ENCODE peak calls at places on chromosomes 6 and 20, in five cellular contexts. One of them, this sample, is unnamed.

GRCh38 chr20:31943052-31943471 is 8.8 kb downstream of the PDRG1 start:
- DNase-seq in activated CD4-positive, alpha-beta T cell treated with anti-CD3 and anti-CD28 coated beads for 48 hours: no peak
- DNase-seq in kidney: peak
- DNase-seq in GM12865: no peak
- DNase-seq in endothelial cell: no peak
- DNase-seq in this sample: peak

GRCh38 chr20:41818369-41818768 is 200.2 kb upstream of the CHD6 start:
- DNase-seq in activated CD4-positive, alpha-beta T cell treated with anti-CD3 and anti-CD28 coated beads for 48 hours: no peak
- DNase-seq in kidney: no peak
- DNase-seq in GM12865: no peak
- DNase-seq in endothelial cell: no peak
- DNase-seq in this sample: no peak

GRCh38 chr6:160430203-160430602 is 82.0 kb downstream of the SLC22A3 start:
- DNase-seq in activated CD4-positive, alpha-beta T cell treated with anti-CD3 and anti-CD28 coated beads for 48 hours: no peak
- DNase-seq in kidney: no peak
- DNase-seq in GM12865: no peak
- DNase-seq in endothelial cell: no peak
- DNase-seq in this sample: no peak

GRCh38 chr20:51542894-51543788 is 622 bp upstream of the NFATC2 start:
- DNase-seq in activated CD4-positive, alpha-beta T cell treated with anti-CD3 and anti-CD28 coated beads for 48 hours: no peak
- DNase-seq in kidney: peak
- DNase-seq in GM12865: no peak
- DNase-seq in endothelial cell: no peak
- DNase-seq in this sample: no peak

GRCh38 chr6:158909938-158910337 is 90.1 kb downstream of the RSPH3 start:
- DNase-seq in activated CD4-positive, alpha-beta T cell treated with anti-CD3 and anti-CD28 coated beads for 48 hours: no peak
- DNase-seq in kidney: no peak
- DNase-seq in GM12865: peak
- DNase-seq in endothelial cell: no peak
- DNase-seq in this sample: no peak

GRCh38 chr20:13025181-13025580 is 16.4 kb downstream of the SPTLC3 start:
- DNase-seq in activated CD4-positive, alpha-beta T cell treated with anti-CD3 and anti-CD28 coated beads for 48 hours: no peak
- DNase-seq in kidney: no peak
- DNase-seq in GM12865: no peak
- DNase-seq in endothelial cell: no peak
- DNase-seq in this sample: no peak

GRCh38 chr6:54929245-54929909 is 82.8 kb downstream of the FAM83B start:
- DNase-seq in activated CD4-positive, alpha-beta T cell treated with anti-CD3 and anti-CD28 coated beads for 48 hours: no peak
- DNase-seq in kidney: no peak
- DNase-seq in GM12865: no peak
- DNase-seq in endothelial cell: no peak
- DNase-seq in this sample: no peak

GRCh38 chr20:50516180-50516934 is 6.2 kb downstream of the PTPN1 start:
- DNase-seq in activated CD4-positive, alpha-beta T cell treated with anti-CD3 and anti-CD28 coated beads for 48 hours: no peak
- DNase-seq in kidney: no peak
- DNase-seq in GM12865: peak
- DNase-seq in endothelial cell: no peak
- DNase-seq in this sample: no peak

GRCh38 chr6:113031591-113031990 is 684.5 kb downstream of the RFPL4B start:
- DNase-seq in activated CD4-positive, alpha-beta T cell treated with anti-CD3 and anti-CD28 coated beads for 48 hours: no peak
- DNase-seq in kidney: no peak
- DNase-seq in GM12865: no peak
- DNase-seq in endothelial cell: no peak
- DNase-seq in this sample: no peak

GRCh38 chr20:14561733-14562132 is 224.3 kb upstream of the FLRT3 start:
- DNase-seq in activated CD4-positive, alpha-beta T cell treated with anti-CD3 and anti-CD28 coated beads for 48 hours: no peak
- DNase-seq in kidney: no peak
- DNase-seq in GM12865: no peak
- DNase-seq in endothelial cell: no peak
- DNase-seq in this sample: no peak

GRCh38 chr6:113779656-113780055 is 77.5 kb upstream of the MARCKS start:
- DNase-seq in activated CD4-positive, alpha-beta T cell treated with anti-CD3 and anti-CD28 coated beads for 48 hours: no peak
- DNase-seq in kidney: no peak
- DNase-seq in GM12865: peak
- DNase-seq in endothelial cell: no peak
- DNase-seq in this sample: no peak

GRCh38 chr20:50032955-50033666 is 50.3 kb downstream of the SNAI1 start:
- DNase-seq in activated CD4-positive, alpha-beta T cell treated with anti-CD3 and anti-CD28 coated beads for 48 hours: no peak
- DNase-seq in kidney: no peak
- DNase-seq in GM12865: no peak
- DNase-seq in endothelial cell: no peak
- DNase-seq in this sample: peak

GRCh38 chr6:44002591-44003344 is 124.5 kb downstream of the MRPL14 start:
- DNase-seq in activated CD4-positive, alpha-beta T cell treated with anti-CD3 and anti-CD28 coated beads for 48 hours: peak
- DNase-seq in kidney: peak
- DNase-seq in GM12865: peak
- DNase-seq in endothelial cell: peak
- DNase-seq in this sample: peak

GRCh38 chr6:41670703-41671360 is 32.6 kb downstream of the MDFI start:
- DNase-seq in activated CD4-positive, alpha-beta T cell treated with anti-CD3 and anti-CD28 coated beads for 48 hours: no peak
- DNase-seq in kidney: no peak
- DNase-seq in GM12865: no peak
- DNase-seq in endothelial cell: no peak
- DNase-seq in this sample: no peak

GRCh38 chr6:134626589-134626988 is 308.7 kb upstream of the SGK1 start:
- DNase-seq in activated CD4-positive, alpha-beta T cell treated with anti-CD3 and anti-CD28 coated beads for 48 hours: no peak
- DNase-seq in kidney: no peak
- DNase-seq in GM12865: no peak
- DNase-seq in endothelial cell: no peak
- DNase-seq in this sample: no peak

GRCh38 chr20:57746832-57747404 is 37.1 kb upstream of the PMEPA1 start:
- DNase-seq in activated CD4-positive, alpha-beta T cell treated with anti-CD3 and anti-CD28 coated beads for 48 hours: no peak
- DNase-seq in kidney: peak
- DNase-seq in GM12865: no peak
- DNase-seq in endothelial cell: no peak
- DNase-seq in this sample: peak

GRCh38 chr6:145878591-145879295 is 64.1 kb upstream of the FBXO30 start:
- DNase-seq in activated CD4-positive, alpha-beta T cell treated with anti-CD3 and anti-CD28 coated beads for 48 hours: no peak
- DNase-seq in kidney: no peak
- DNase-seq in GM12865: no peak
- DNase-seq in endothelial cell: no peak
- DNase-seq in this sample: no peak

GRCh38 chr6:52423971-52424381 is 3.8 kb downstream of the EFHC1 start:
- DNase-seq in activated CD4-positive, alpha-beta T cell treated with anti-CD3 and anti-CD28 coated beads for 48 hours: no peak
- DNase-seq in kidney: no peak
- DNase-seq in GM12865: no peak
- DNase-seq in endothelial cell: no peak
- DNase-seq in this sample: no peak

GRCh38 chr6:90709597-90709996 is 122.7 kb upstream of the MAP3K7 start:
- DNase-seq in activated CD4-positive, alpha-beta T cell treated with anti-CD3 and anti-CD28 coated beads for 48 hours: no peak
- DNase-seq in kidney: no peak
- DNase-seq in GM12865: no peak
- DNase-seq in endothelial cell: no peak
- DNase-seq in this sample: no peak

GRCh38 chr6:32153252-32153834 is 598 bp upstream of the PPT2 start:
- DNase-seq in activated CD4-positive, alpha-beta T cell treated with anti-CD3 and anti-CD28 coated beads for 48 hours: no peak
- DNase-seq in kidney: peak
- DNase-seq in GM12865: no peak
- DNase-seq in endothelial cell: no peak
- DNase-seq in this sample: no peak

GRCh38 chr6:131101911-131102680 is 33.2 kb upstream of the AKAP7 start:
- DNase-seq in activated CD4-positive, alpha-beta T cell treated with anti-CD3 and anti-CD28 coated beads for 48 hours: no peak
- DNase-seq in kidney: no peak
- DNase-seq in GM12865: no peak
- DNase-seq in endothelial cell: no peak
- DNase-seq in this sample: no peak

GRCh38 chr20:44070139-44070900 is 116.7 kb downstream of the JPH2 start:
- DNase-seq in activated CD4-positive, alpha-beta T cell treated with anti-CD3 and anti-CD28 coated beads for 48 hours: peak
- DNase-seq in kidney: peak
- DNase-seq in GM12865: no peak
- DNase-seq in endothelial cell: no peak
- DNase-seq in this sample: no peak

GRCh38 chr6:21309791-21310190 is 283.8 kb upstream of the SOX4 start:
- DNase-seq in activated CD4-positive, alpha-beta T cell treated with anti-CD3 and anti-CD28 coated beads for 48 hours: no peak
- DNase-seq in kidney: no peak
- DNase-seq in GM12865: no peak
- DNase-seq in endothelial cell: no peak
- DNase-seq in this sample: no peak

GRCh38 chr6:141641406-141641805 is 491.3 kb upstream of the GJE1 start:
- DNase-seq in activated CD4-positive, alpha-beta T cell treated with anti-CD3 and anti-CD28 coated beads for 48 hours: no peak
- DNase-seq in kidney: no peak
- DNase-seq in GM12865: no peak
- DNase-seq in endothelial cell: no peak
- DNase-seq in this sample: no peak